ENCODE peak calls at places on chromosomes 4 and X, in seven cellular contexts. K is neural progenitor cell, A is tibial nerve, U is left ventricle myocardium inferior, T is stomach, L is upper lobe of left lung, Q is heart right ventricle. M is an unnamed sample.
A peak's percentile ranks its signal among the peaks of the same experiment; 100 is the strongest.

GRCh38 chrX:131938749-131939148 is 84.4 kb upstream of the STK26 start:
- DNase-seq in K (no peak), A (no peak), U (no peak), T (no peak), L (no peak), Q (no peak), M (no peak)

GRCh38 chr4:181138116-181138515 is 1105.1 kb upstream of the TENM3 start:
- DNase-seq in K (no peak), A (no peak), U (no peak), T (no peak), L (no peak), Q (no peak), M (no peak)

GRCh38 chr4:87465739-87466366 is 43.5 kb downstream of the NUDT9 start:
- DNase-seq in K (peak; percentile 47), A (peak; percentile 44), U (no peak), T (no peak), L (no peak), Q (no peak), M (no peak)

GRCh38 chr4:76256968-76257367 is 5.4 kb downstream of the FAM47E start:
- DNase-seq in K (no peak), A (no peak), U (no peak), T (no peak), L (no peak), Q (no peak), M (no peak)

GRCh38 chr4:83708500-83709175 is 172.7 kb downstream of the GPAT3 start:
- DNase-seq in K (peak; percentile 63), A (no peak), U (no peak), T (no peak), L (no peak), Q (no peak), M (no peak)

GRCh38 chrX:134794692-134795091 is 136.4 kb upstream of the PLAC1 start:
- DNase-seq in K (no peak), A (no peak), U (no peak), T (no peak), L (no peak), Q (no peak), M (no peak)

GRCh38 chr4:28225005-28225404 is 1364.4 kb downstream of the STIM2 start:
- DNase-seq in K (peak; percentile 67), A (no peak), U (no peak), T (no peak), L (no peak), Q (no peak), M (peak; percentile 51)

GRCh38 chr4:105158837-105159236 is 12.2 kb downstream of the TET2 start:
- DNase-seq in K (peak; percentile 50), A (peak; percentile 36), U (no peak), T (no peak), L (peak; percentile 67), Q (no peak), M (peak; percentile 66)

GRCh38 chr4:89929425-89930272 is 35.0 kb downstream of the MMRN1 start:
- DNase-seq in K (no peak), A (no peak), U (no peak), T (no peak), L (no peak), Q (no peak), M (no peak)

GRCh38 chr4:125317526-125317880 is 2.7 kb downstream of the FAT4 start:
- DNase-seq in K (peak; percentile 75), A (peak; percentile 38), U (peak; percentile 41), T (no peak), L (no peak), Q (peak; percentile 22), M (peak; percentile 28)

DNA sequence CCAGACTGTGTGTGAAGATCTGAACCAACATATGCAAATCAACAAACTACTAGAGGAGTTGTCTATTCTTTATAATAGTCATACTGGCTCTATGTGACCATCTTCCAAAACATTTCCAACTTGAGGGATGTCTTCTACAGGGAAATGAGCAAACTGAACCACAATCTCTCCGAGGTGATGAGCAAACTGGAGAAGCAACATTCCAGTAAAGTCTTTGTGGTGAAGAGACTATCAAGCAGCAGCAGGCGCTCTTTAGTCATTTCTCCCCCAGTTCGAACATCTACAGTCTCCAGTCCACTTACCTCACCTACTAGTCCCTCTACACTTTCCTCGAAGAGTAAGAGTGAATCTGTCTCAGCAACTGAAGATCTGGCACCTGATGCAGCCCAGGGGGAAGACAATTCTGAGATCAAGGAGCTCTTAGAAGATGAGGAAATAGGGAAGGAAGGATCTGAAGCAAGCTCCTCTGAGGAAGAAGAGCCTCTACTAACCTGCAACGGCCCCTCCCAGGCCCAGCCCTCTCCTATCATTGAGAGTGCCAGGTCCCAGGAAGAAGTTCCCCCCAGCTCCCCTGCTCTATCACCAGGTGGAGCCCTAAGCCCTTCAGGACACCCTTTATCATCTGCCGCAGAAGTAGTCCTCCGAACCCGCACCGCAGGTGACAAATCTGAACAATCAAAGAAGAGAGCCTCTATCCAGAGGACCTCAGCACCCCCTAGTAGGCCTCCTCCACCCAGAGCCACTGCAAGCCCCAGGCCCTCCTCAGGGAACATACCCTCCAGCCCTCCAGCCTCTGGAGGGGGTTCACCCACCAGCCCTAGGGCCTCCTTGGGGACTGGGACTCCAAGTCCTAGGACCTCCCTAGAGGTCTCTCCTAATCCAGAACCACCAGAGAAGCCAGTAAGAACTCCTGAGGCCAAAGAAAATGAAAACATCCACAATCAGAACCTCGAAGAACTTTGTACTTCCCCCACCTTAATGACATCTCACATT is 98.1 kb downstream of the HNRNPD start:
- DNase-seq in K (no peak), A (no peak), U (no peak), T (no peak), L (no peak), Q (no peak), M (no peak)
- TF ChIP-seq CTCF in K (no peak), A (no peak), U (no peak), T (no peak), L (no peak), Q (no peak), M (no peak)

GRCh38 chr4:8534601-8535000 is 45.6 kb upstream of the GPR78 start:
- DNase-seq in K (no peak), A (no peak), U (no peak), T (no peak), L (no peak), Q (no peak), M (no peak)

GRCh38 chr4:8538703-8539567 is 41.3 kb upstream of the GPR78 start:
- DNase-seq in K (no peak), A (no peak), U (no peak), T (peak; percentile 63), L (peak; percentile 62), Q (no peak), M (peak; percentile 52)

GRCh38 chr4:8536467-8536866 is 43.7 kb upstream of the GPR78 start:
- DNase-seq in K (no peak), A (no peak), U (no peak), T (no peak), L (no peak), Q (no peak), M (no peak)

GRCh38 chr4:8538076-8538702 is 42.0 kb upstream of the GPR78 start:
- DNase-seq in K (no peak), A (no peak), U (no peak), T (no peak), L (no peak), Q (no peak), M (no peak)

GRCh38 chr4:8537041-8537461 is 43.1 kb upstream of the GPR78 start:
- DNase-seq in K (no peak), A (peak; percentile 76), U (no peak), T (peak; percentile 80), L (peak; percentile 77), Q (peak; percentile 41), M (peak; percentile 72)
- H3K27ac ChIP-seq in K (no peak overlapping the region), A (no peak overlapping the region), U (no peak overlapping the region), T (peak overlapping the region; percentile 66), L (peak overlapping the region; percentile 79), Q (no peak overlapping the region), M (no peak overlapping the region)

GRCh38 chrX:24148535-24149345 is 789 bp upstream of the ZFX start:
- DNase-seq in K (no peak), A (no peak), U (no peak), T (no peak), L (peak; percentile 33), Q (peak; percentile 16), M (no peak)

GRCh38 chrX:24147165-24147564 is 2.4 kb upstream of the ZFX start:
- DNase-seq in K (no peak), A (no peak), U (no peak), T (no peak), L (no peak), Q (no peak), M (no peak)

GRCh38 chrX:24149346-24150050 is at the start of gene ZFX:
- DNase-seq in K (peak; percentile 78), A (no peak), U (peak; percentile 70), T (peak; percentile 77), L (peak; percentile 75), Q (peak; percentile 49), M (peak; percentile 80)

GRCh38 chrX:24146283-24146865 is 3.2 kb upstream of the ZFX start:
- DNase-seq in K (peak; percentile 37), A (no peak), U (no peak), T (no peak), L (no peak), Q (no peak), M (no peak)

GRCh38 chrX:24148118-24148517 is 1.4 kb upstream of the ZFX start:
- DNase-seq in K (no peak), A (no peak), U (no peak), T (no peak), L (no peak), Q (no peak), M (no peak)
- TF ChIP-seq CTCF in K (no peak), A (no peak), U (no peak), T (no peak), L (no peak), Q (no peak), M (no peak)

GRCh38 chr4:184318852-184319251 is 101.2 kb upstream of the ENPP6 start:
- DNase-seq in K (no peak), A (peak; percentile 3), U (no peak), T (no peak), L (no peak), Q (no peak), M (peak; percentile 27)
- H3K27ac ChIP-seq in K (no peak overlapping the region), A (no peak overlapping the region), U (no peak overlapping the region), T (no peak overlapping the region), L (no peak overlapping the region), Q (no peak overlapping the region), M (no peak overlapping the region)

M was measured in right lobe of liver.